ENCODE peak calls at places on chromosomes 2 and 18, in seven cellular contexts. B, A, D, U, W, G and C are unnamed samples.

GRCh38 chr2:184596819-184597411 is 1.4 kb upstream of the ZNF804A start:
- DNase-seq in G (no peak), W (no peak), D (peak), A (peak), U (no peak), B (no peak), C (no peak)

GRCh38 chr18:40868110-40868858 is 1086.8 kb upstream of the PIK3C3 start:
- DNase-seq in A (peak), B (no peak), W (no peak), U (no peak), G (no peak), D (no peak), C (no peak)

GRCh38 chr2:240237609-240238151 is 97.2 kb upstream of the OTOS start:
- DNase-seq in D (no peak), U (no peak), W (no peak), G (no peak), A (no peak), B (no peak), C (peak)

GRCh38 chr18:39462436-39462835 is 1896.8 kb upstream of the CELF4 start:
- DNase-seq in G (no peak), U (no peak), B (no peak), D (no peak), W (no peak), A (no peak), C (no peak)

GRCh38 chr2:38533180-38533579 is 69.5 kb downstream of the HNRNPLL start:
- DNase-seq in A (no peak), W (no peak), G (no peak), B (no peak), U (no peak), D (no peak), C (no peak)

GRCh38 chr2:100283724-100284501 is 38.4 kb downstream of the LONRF2 start:
- DNase-seq in A (no peak), B (no peak), U (no peak), D (peak), W (no peak), G (no peak), C (no peak)

GRCh38 chr18:73975266-73975665 is 172.4 kb downstream of the FBXO15 start:
- DNase-seq in A (peak), D (no peak), W (no peak), G (no peak), B (no peak), U (no peak), C (no peak)

GRCh38 chr18:36634573-36635216 is 194.1 kb downstream of the TPGS2 start:
- DNase-seq in A (no peak), U (no peak), W (no peak), D (no peak), G (no peak), B (no peak), C (no peak)

GRCh38 chr2:138327967-138328366 is 173.6 kb upstream of the SPOPL start:
- DNase-seq in A (no peak), W (no peak), D (no peak), U (no peak), B (no peak), G (no peak), C (no peak)